ENCODE peak calls at places on chromosomes 12 and 14, in seven cellular contexts. Y is hippocampal formation; U is thoracic aorta; C is A172; L is central memory CD4-positive, alpha-beta T cell; M is stimulated activated CD8-positive, alpha-beta memory T cell treated with anti-CD3 and anti-CD28 coated beads, Interleukin-4, amount 100 ng/mL, for 24 hours; V is suprapubic skin. R is an unnamed sample.

GRCh38 chr12:52551466-52551865 is 1.5 kb downstream of the KRT71 start:
- DNase-seq in Y (no peak), U (no peak), C (no peak), L (no peak), M (no peak), V (no peak), R (no peak)

GRCh38 chr12:51823875-51824565 is 24.5 kb downstream of the FIGNL2 start:
- DNase-seq in Y (peak), U (no peak), C (peak), L (peak), M (no peak), V (no peak), R (no peak)

GRCh38 chr14:33909380-33910084 is 41.3 kb downstream of the EGLN3 start:
- DNase-seq in Y (no peak), U (no peak), C (no peak), L (no peak), M (no peak), V (no peak), R (no peak)

GRCh38 chr12:82413994-82414393 is 55.7 kb downstream of the METTL25 start:
- DNase-seq in Y (no peak), U (no peak), C (no peak), L (no peak), M (no peak), V (no peak), R (no peak)

GRCh38 chr14:45838597-45838996 is 585.6 kb upstream of the MIS18BP1 start:
- DNase-seq in Y (no peak), U (no peak), C (peak), L (no peak), M (no peak), V (no peak), R (no peak)

GRCh38 chr14:68627868-68628604 is 164.8 kb downstream of the ZFP36L1 start:
- DNase-seq in Y (peak), U (no peak), C (no peak), L (peak), M (peak), V (no peak), R (no peak)

GRCh38 chr14:105944632-105945610 is 418.5 kb downstream of the TMEM121 start:
- DNase-seq in Y (no peak), U (no peak), C (peak), L (peak), M (peak), V (peak), R (peak)

GRCh38 chr12:99567072-99567471 is 80.5 kb upstream of the GARIN6 start:
- DNase-seq in Y (no peak), U (no peak), C (no peak), L (no peak), M (no peak), V (no peak), R (no peak)

GRCh38 chr12:57416039-57416996 is 14.5 kb downstream of the R3HDM2 start:
- DNase-seq in Y (no peak), U (no peak), C (peak), L (no peak), M (no peak), V (no peak), R (no peak)

GRCh38 chr12:98355322-98355721 is 160.1 kb upstream of the TMPO start:
- DNase-seq in Y (no peak), U (no peak), C (peak), L (no peak), M (no peak), V (no peak), R (no peak)